ENCODE peak calls at places on chromosomes 7 and 10, in six cellular contexts. X is anterior cingulate cortex, B is T-helper 2 cell, K is prostate gland, A is CD14-positive monocyte, C is lower leg skin. Y is an unnamed sample.

GRCh38 chr7:111029141-111029572 is 61.8 kb upstream of the LRRN3 start:
- DNase-seq in X (no peak), B (no peak), K (no peak), A (no peak), C (no peak), Y (no peak)

GRCh38 chr7:41916450-41916927 is 213.6 kb upstream of the INHBA start:
- DNase-seq in X (no peak), B (no peak), K (no peak), A (no peak), C (peak; percentile 68), Y (no peak)

GRCh38 chr7:148772297-148773089 is 73.8 kb downstream of the CUL1 start:
- DNase-seq in X (no peak), B (no peak), K (no peak), A (no peak), C (no peak), Y (no peak)

GRCh38 chr7:19404912-19405329 is 259.7 kb upstream of the FERD3L start:
- DNase-seq in X (no peak), B (no peak), K (no peak), A (no peak), C (no peak), Y (peak; percentile 51)

GRCh38 chr10:47063858-47064257 is 152.6 kb downstream of the PTPN20 start:
- DNase-seq in X (no peak), B (no peak), K (no peak), A (no peak), C (no peak), Y (no peak)

GRCh38 chr10:101879456-101880189 is 36.0 kb upstream of the KCNIP2 start:
- DNase-seq in X (peak; percentile 34), B (no peak), K (no peak), A (no peak), C (no peak), Y (no peak)

GRCh38 chr10:3835770-3836169 is 50.8 kb upstream of the KLF6 start:
- DNase-seq in X (no peak), B (no peak), K (no peak), A (no peak), C (no peak), Y (no peak)

GRCh38 chr7:139321071-139321745 is 19.9 kb upstream of the FMC1 start:
- DNase-seq in X (no peak), B (no peak), K (no peak), A (no peak), C (no peak), Y (peak; percentile 75)

GRCh38 chr10:42638053-42638820 is at the start of gene ZNF33B:
- DNase-seq in X (peak; percentile 87), B (peak; percentile 85), K (peak; percentile 97), A (peak; percentile 69), C (peak; percentile 92), Y (peak; percentile 94)

GRCh38 chr7:40221836-40222235 is 87.0 kb downstream of the SUGCT start:
- DNase-seq in X (no peak), B (no peak), K (no peak), A (no peak), C (no peak), Y (no peak)

GRCh38 chr10:47438857-47439474 is 44.9 kb downstream of the ANXA8 start:
- DNase-seq in X (no peak), B (no peak), K (peak; percentile 59), A (no peak), C (peak; percentile 14), Y (peak; percentile 80)

GRCh38 chr7:108497082-108497725 is 28.7 kb downstream of the PNPLA8 start:
- DNase-seq in X (no peak), B (peak; percentile 7), K (no peak), A (no peak), C (peak; percentile 35), Y (peak; percentile 75)

GRCh38 chr7:157806711-157807110 is 469.9 kb downstream of the DNAJB6 start:
- DNase-seq in X (no peak), B (no peak), K (no peak), A (no peak), C (no peak), Y (no peak)

GRCh38 chr7:4115941-4116610 is 566.0 kb upstream of the FOXK1 start:
- DNase-seq in X (no peak), B (no peak), K (no peak), A (no peak), C (no peak), Y (no peak)

GRCh38 chr10:74439213-74439612 is 288.2 kb downstream of the ADK start:
- DNase-seq in X (no peak), B (no peak), K (no peak), A (no peak), C (no peak), Y (no peak)

GRCh38 chr10:61476529-61476928 is 23.3 kb upstream of the TMEM26 start:
- DNase-seq in X (no peak), B (no peak), K (no peak), A (no peak), C (no peak), Y (no peak)

GRCh38 chr10:82882722-82883121 is 1007.7 kb downstream of the NRG3 start:
- DNase-seq in X (no peak), B (no peak), K (no peak), A (no peak), C (no peak), Y (no peak)

GRCh38 chr10:51251110-51251509 is 176.8 kb downstream of the PRKG1 start:
- DNase-seq in X (no peak), B (no peak), K (no peak), A (no peak), C (no peak), Y (no peak)

GRCh38 chr10:120744040-120744439 is 107.1 kb upstream of the WDR11 start:
- DNase-seq in X (no peak), B (no peak), K (no peak), A (no peak), C (no peak), Y (no peak)

GRCh38 chr7:5432691-5433090 is 9.1 kb upstream of the TNRC18 start:
- DNase-seq in X (no peak), B (no peak), K (no peak), A (no peak), C (no peak), Y (no peak)

GRCh38 chr7:112930787-112931186 is 140.6 kb upstream of the TMEM168 start:
- DNase-seq in X (peak; percentile 30), B (no peak), K (no peak), A (no peak), C (no peak), Y (no peak)

GRCh38 chr10:15624405-15625191 is 95.1 kb downstream of the ITGA8 start:
- DNase-seq in X (no peak), B (no peak), K (no peak), A (no peak), C (no peak), Y (no peak)

GRCh38 chr7:50584386-50584785 is 19.2 kb upstream of the DDC start:
- DNase-seq in X (no peak), B (no peak), K (no peak), A (no peak), C (no peak), Y (no peak)

GRCh38 chr10:21002097-21002878 is 105.2 kb upstream of the NEBL start:
- DNase-seq in X (no peak), B (no peak), K (no peak), A (no peak), C (no peak), Y (no peak)

GRCh38 chr7:38070718-38071117 is 107.3 kb upstream of the STARD3NL start:
- DNase-seq in X (no peak), B (no peak), K (no peak), A (no peak), C (no peak), Y (peak; percentile 81)